ENCODE peak calls at places on chromosome 14, in seven cellular contexts. H is kidney tubule cell; U is activated naive CD8-positive, alpha-beta T cell treated with anti-CD3 and anti-CD28 coated beads, Interleukin-2, amount 10 ng/mL, durations not matched to agents 7 days and 5 days; S is cardiac muscle cell; C is stimulated activated CD4-positive, alpha-beta T cell treated with anti-CD3 and anti-CD28 coated beads, Interleukin-4, amount 100 ng/mL, for 48 hours; E is effector CD4-positive, alpha-beta T cell; G is activated gamma-delta T cell. N is an unnamed sample.
A peak's percentile ranks its signal among the peaks of the same experiment; 100 is the strongest.

GRCh38 chr14:25103261-25103660 is 53.3 kb upstream of the STXBP6 start:
- DNase-seq in H (no peak), U (no peak), S (no peak), C (no peak), E (no peak), G (no peak), N (no peak)

GRCh38 chr14:67837011-67837624 is 17.5 kb downstream of the RAD51B start:
- DNase-seq in H (peak; percentile 74), U (no peak), S (peak; percentile 90), C (no peak), E (peak; percentile 57), G (no peak), N (peak; percentile 63)

GRCh38 chr14:23866269-23866668 is 87.3 kb upstream of the DHRS4 start:
- DNase-seq in H (no peak), U (no peak), S (no peak), C (no peak), E (no peak), G (no peak), N (no peak)

GRCh38 chr14:92316937-92317336 is 6.0 kb upstream of the SLC24A4 start:
- DNase-seq in H (peak; percentile 69), U (no peak), S (no peak), C (no peak), E (no peak), G (no peak), N (no peak)

GRCh38 chr14:30180219-30180618 is 252.6 kb upstream of the PRKD1 start:
- DNase-seq in H (no peak), U (no peak), S (peak; percentile 51), C (no peak), E (no peak), G (no peak), N (no peak)

GRCh38 chr14:85175556-85175955 is 354.4 kb upstream of the FLRT2 start:
- DNase-seq in H (no peak), U (no peak), S (peak; percentile 30), C (no peak), E (no peak), G (no peak), N (no peak)

GRCh38 chr14:64763801-64764511 is 59.7 kb downstream of the PLEKHG3 start:
- DNase-seq in H (no peak), U (no peak), S (peak; percentile 46), C (no peak), E (no peak), G (no peak), N (no peak)

GRCh38 chr14:67722293-67722692 is 20.6 kb downstream of the RDH12 start:
- DNase-seq in H (no peak), U (no peak), S (peak; percentile 75), C (no peak), E (no peak), G (no peak), N (peak; percentile 69)

GRCh38 chr14:92040431-92041040 is 677 bp upstream of the TRIP11 start:
- DNase-seq in H (peak; percentile 66), U (no peak), S (peak; percentile 32), C (no peak), E (no peak), G (no peak), N (peak; percentile 37)

GRCh38 chr14:98809792-98810191 is 462.2 kb downstream of the BCL11B start:
- DNase-seq in H (no peak), U (no peak), S (no peak), C (no peak), E (no peak), G (no peak), N (no peak)

GRCh38 chr14:21467620-21468019 is 9.1 kb downstream of the RAB2B start:
- DNase-seq in H (no peak), U (no peak), S (peak; percentile 91), C (no peak), E (no peak), G (no peak), N (no peak)

GRCh38 chr14:39459795-39460478 is 27.7 kb upstream of the FBXO33 start:
- DNase-seq in H (no peak), U (no peak), S (no peak), C (no peak), E (no peak), G (no peak), N (no peak)

GRCh38 chr14:97458302-97459137 is 661.3 kb downstream of the VRK1 start:
- DNase-seq in H (peak; percentile 21), U (peak; percentile 79), S (no peak), C (peak; percentile 79), E (peak; percentile 71), G (peak; percentile 50), N (peak; percentile 38)

GRCh38 chr14:92880351-92880750 is 42.6 kb upstream of the CHGA start:
- DNase-seq in H (no peak), U (no peak), S (no peak), C (no peak), E (no peak), G (no peak), N (no peak)

GRCh38 chr14:59754256-59754655 is 116.3 kb downstream of the RTN1 start:
- DNase-seq in H (no peak), U (no peak), S (no peak), C (no peak), E (no peak), G (no peak), N (no peak)

GRCh38 chr14:55438066-55438683 is 2.2 kb downstream of the TBPL2 start:
- DNase-seq in H (peak; percentile 68), U (no peak), S (peak; percentile 78), C (no peak), E (no peak), G (no peak), N (no peak)

GRCh38 chr14:88835661-88836060 is 11.2 kb downstream of the TTC8 start:
- DNase-seq in H (no peak), U (no peak), S (no peak), C (no peak), E (no peak), G (no peak), N (no peak)

GRCh38 chr14:44657688-44658388 is 150.8 kb upstream of the FSCB start:
- DNase-seq in H (no peak), U (no peak), S (peak; percentile 72), C (no peak), E (no peak), G (no peak), N (no peak)

GRCh38 chr14:32934891-32935633 is 3.6 kb upstream of the NPAS3 start:
- DNase-seq in H (no peak), U (peak; percentile 28), S (no peak), C (no peak), E (no peak), G (no peak), N (no peak)

GRCh38 chr14:41718477-41719166 is 111.9 kb downstream of the LRFN5 start:
- DNase-seq in H (peak; percentile 6), U (no peak), S (no peak), C (no peak), E (no peak), G (no peak), N (no peak)

GRCh38 chr14:104400355-104400754 is 179.2 kb upstream of the C14orf180 start:
- DNase-seq in H (no peak), U (no peak), S (no peak), C (no peak), E (no peak), G (no peak), N (no peak)

GRCh38 chr14:61281186-61281676 is at the start of gene TMEM30B:
- DNase-seq in H (peak; percentile 79), U (no peak), S (no peak), C (no peak), E (peak; percentile 19), G (no peak), N (peak; percentile 94)

GRCh38 chr14:98919431-98919830 is 352.6 kb downstream of the BCL11B start:
- DNase-seq in H (no peak), U (no peak), S (no peak), C (no peak), E (no peak), G (no peak), N (no peak)

GRCh38 chr14:73567951-73568885 is 795 bp upstream of the ACOT2 start:
- DNase-seq in H (peak; percentile 60), U (no peak), S (peak; percentile 38), C (no peak), E (no peak), G (no peak), N (no peak)

GRCh38 chr14:51024377-51024776 is 70.5 kb downstream of the TRIM9 start:
- DNase-seq in H (no peak), U (no peak), S (no peak), C (no peak), E (no peak), G (no peak), N (no peak)

GRCh38 chr14:103317251-103317650 is 16.8 kb upstream of the EIF5 start:
- DNase-seq in H (no peak), U (no peak), S (no peak), C (no peak), E (no peak), G (no peak), N (no peak)

GRCh38 chr14:89137514-89138163 is 279.4 kb downstream of the FOXN3 start:
- DNase-seq in H (peak; percentile 97), U (no peak), S (peak; percentile 95), C (no peak), E (no peak), G (no peak), N (peak; percentile 90)

GRCh38 chr14:24368215-24368561 is 204 bp downstream of the NFATC4 start:
- DNase-seq in H (no peak), U (no peak), S (no peak), C (no peak), E (no peak), G (no peak), N (no peak)

GRCh38 chr14:73237786-73238261 is 518 bp downstream of the PAPLN start:
- DNase-seq in H (no peak), U (no peak), S (no peak), C (no peak), E (no peak), G (no peak), N (no peak)

GRCh38 chr14:91753501-91754128 is 21.7 kb upstream of the CATSPERB start:
- DNase-seq in H (peak; percentile 61), U (no peak), S (no peak), C (no peak), E (no peak), G (no peak), N (no peak)

GRCh38 chr14:100902792-100903191 is 730 bp downstream of the RTL1 start:
- DNase-seq in H (no peak), U (no peak), S (no peak), C (no peak), E (no peak), G (no peak), N (no peak)

GRCh38 chr14:87108726-87109125 is 884.3 kb downstream of the GALC start:
- DNase-seq in H (peak; percentile 58), U (no peak), S (peak; percentile 38), C (no peak), E (no peak), G (no peak), N (no peak)

GRCh38 chr14:104516906-104517305 is 62.7 kb upstream of the C14orf180 start:
- DNase-seq in H (no peak), U (no peak), S (no peak), C (no peak), E (no peak), G (no peak), N (no peak)